ENCODE peak calls at places on chromosome 21, in four cellular contexts. D is ovary, C is IMR-90, Q is sigmoid colon. W is an unnamed sample.

GRCh38 chr21:21003701-21004100 is 5.5 kb downstream of the NCAM2 start:
- DNase-seq in D (no peak), C (peak; percentile 37), Q (no peak), W (no peak)

GRCh38 chr21:43206231-43207042 is 37.6 kb downstream of the CRYAA start:
- DNase-seq in D (no peak), C (no peak), Q (peak; percentile 35), W (no peak)

GRCh38 chr21:31554511-31555022 is 104.9 kb upstream of the SOD1 start:
- DNase-seq in D (no peak), C (peak; percentile 5), Q (no peak), W (no peak)

GRCh38 chr21:29371464-29371863 is 72.7 kb downstream of the BACH1 start:
- DNase-seq in D (no peak), C (no peak), Q (no peak), W (no peak)

GRCh38 chr21:31837613-31838390 is 35.0 kb upstream of the HUNK start:
- DNase-seq in D (no peak), C (no peak), Q (no peak), W (no peak)

GRCh38 chr21:26115346-26115745 is 55.2 kb downstream of the APP start:
- DNase-seq in D (no peak), C (no peak), Q (no peak), W (no peak)

GRCh38 chr21:44871576-44872265 is 1.8 kb downstream of the PTTG1IP start:
- DNase-seq in D (no peak), C (peak; percentile 77), Q (peak; percentile 77), W (peak; percentile 16)

GRCh38 chr21:26098758-26099157 is 71.8 kb downstream of the APP start:
- DNase-seq in D (no peak), C (peak; percentile 26), Q (no peak), W (no peak)

GRCh38 chr21:31447477-31447876 is 103.4 kb upstream of the TIAM1 start:
- DNase-seq in D (no peak), C (peak; percentile 36), Q (peak; percentile 68), W (no peak)

GRCh38 chr21:21715286-21715969 is 717.2 kb downstream of the NCAM2 start:
- DNase-seq in D (no peak), C (peak; percentile 93), Q (no peak), W (no peak)

GRCh38 chr21:45580181-45580575 is 37.9 kb upstream of the SLC19A1 start:
- DNase-seq in D (no peak), C (no peak), Q (no peak), W (no peak)

GRCh38 chr21:43786423-43787179 is 2.8 kb upstream of the RRP1 start:
- DNase-seq in D (no peak), C (no peak), Q (no peak), W (no peak)

GRCh38 chr21:29237110-29238051 is 61.3 kb upstream of the BACH1 start:
- DNase-seq in D (no peak), C (no peak), Q (no peak), W (peak; percentile 7)

GRCh38 chr21:25424674-25425073 is 182.6 kb downstream of the MRPL39 start:
- DNase-seq in D (no peak), C (no peak), Q (no peak), W (no peak)

GRCh38 chr21:46084709-46085108 is 13.2 kb upstream of the COL6A2 start:
- DNase-seq in D (peak; percentile 11), C (no peak), Q (peak; percentile 59), W (no peak)

GRCh38 chr21:31909153-31909771 is 36.4 kb downstream of the HUNK start:
- DNase-seq in D (peak; percentile 17), C (peak; percentile 17), Q (no peak), W (no peak)

GRCh38 chr21:46115441-46116188 is 17.7 kb downstream of the COL6A2 start:
- DNase-seq in D (peak; percentile 6), C (no peak), Q (peak; percentile 50), W (no peak)

DNA sequence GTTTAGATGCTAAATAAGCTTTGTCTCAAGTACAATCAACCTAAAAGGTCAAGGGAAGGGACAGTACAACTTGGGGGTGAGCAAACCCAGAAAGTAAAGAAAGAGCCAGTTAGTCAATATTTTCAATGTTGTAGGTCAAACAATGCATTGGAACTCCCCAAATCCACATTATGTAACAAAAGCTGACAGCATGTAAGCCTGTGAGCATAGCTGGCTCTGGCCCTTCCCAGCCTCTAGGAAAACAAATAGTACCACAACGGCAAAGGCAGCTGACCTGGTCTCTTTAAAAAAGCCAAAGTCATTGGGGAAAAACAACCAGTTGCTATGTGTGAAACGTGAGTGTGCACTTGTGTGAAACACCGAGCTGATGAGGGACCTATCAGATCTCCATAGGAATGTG is 3.4 kb downstream of the CBR1 start:
- DNase-seq in D (no peak), C (no peak), Q (no peak), W (peak; percentile 26)
- H3K4me3 ChIP-seq in D (no peak overlapping the region), C (no peak overlapping the region), Q (no peak overlapping the region), W (no peak overlapping the region)

GRCh38 chr21:33522950-33523349 is 19.0 kb downstream of the GART start:
- DNase-seq in D (no peak), C (no peak), Q (no peak), W (no peak)
- TF ChIP-seq POLR2A in D (no peak), C (no peak), Q (no peak), W (no peak)

GRCh38 chr21:16004523-16004922 is 274.7 kb downstream of the USP25 start:
- DNase-seq in D (no peak), C (no peak), Q (no peak), W (no peak)

GRCh38 chr21:16007933-16008332 is 278.2 kb downstream of the USP25 start:
- DNase-seq in D (no peak), C (peak; percentile 16), Q (no peak), W (no peak)

GRCh38 chr21:16004121-16004520 is 274.3 kb downstream of the USP25 start:
- DNase-seq in D (no peak), C (peak; percentile 24), Q (no peak), W (no peak)

GRCh38 chr21:15999741-16000140 is 270.0 kb downstream of the USP25 start:
- DNase-seq in D (no peak), C (no peak), Q (no peak), W (no peak)

DNA sequence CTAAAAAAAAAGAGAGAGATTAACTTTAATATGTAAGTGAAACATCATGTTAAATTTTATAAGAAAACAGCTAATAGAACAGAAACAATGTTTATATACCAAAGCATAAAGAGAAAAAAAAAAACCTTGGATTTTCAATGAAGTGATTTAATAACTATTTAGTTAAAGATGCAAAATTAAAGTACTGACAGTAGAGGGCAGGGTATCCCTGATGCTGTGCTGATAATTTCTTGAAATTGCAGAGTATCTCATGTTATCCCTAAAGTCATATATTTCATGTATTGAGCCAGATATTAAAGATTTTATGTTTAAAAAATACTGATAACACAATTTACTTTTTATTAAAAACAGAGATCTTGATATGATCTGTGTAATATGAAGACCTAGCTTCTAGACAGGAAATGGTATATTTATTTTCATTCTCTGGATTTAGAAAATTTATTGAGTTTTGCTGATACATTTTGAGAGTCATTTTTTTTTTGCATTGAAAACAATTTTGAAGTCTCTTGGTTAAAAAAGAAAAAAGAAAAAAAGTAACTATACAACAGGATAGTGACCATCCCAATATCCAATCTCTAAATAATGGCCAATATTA is 273.2 kb downstream of the USP25 start:
- DNase-seq in D (no peak), C (peak; percentile 51), Q (no peak), W (no peak)
- TF ChIP-seq CTCF in D (peak; percentile 7), C (peak; percentile 67), Q (no peak), W (no peak)

GRCh38 chr21:41961753-41962152 is 7.9 kb upstream of the C2CD2 start:
- DNase-seq in D (no peak), C (no peak), Q (no peak), W (no peak)

GRCh38 chr21:41958886-41959563 is 5.2 kb upstream of the C2CD2 start:
- DNase-seq in D (no peak), C (no peak), Q (no peak), W (no peak)

GRCh38 chr21:41960386-41960785 is 6.6 kb upstream of the C2CD2 start:
- DNase-seq in D (no peak), C (no peak), Q (no peak), W (no peak)

GRCh38 chr21:41962425-41962966 is 8.7 kb upstream of the C2CD2 start:
- DNase-seq in D (no peak), C (no peak), Q (no peak), W (no peak)

DNA sequence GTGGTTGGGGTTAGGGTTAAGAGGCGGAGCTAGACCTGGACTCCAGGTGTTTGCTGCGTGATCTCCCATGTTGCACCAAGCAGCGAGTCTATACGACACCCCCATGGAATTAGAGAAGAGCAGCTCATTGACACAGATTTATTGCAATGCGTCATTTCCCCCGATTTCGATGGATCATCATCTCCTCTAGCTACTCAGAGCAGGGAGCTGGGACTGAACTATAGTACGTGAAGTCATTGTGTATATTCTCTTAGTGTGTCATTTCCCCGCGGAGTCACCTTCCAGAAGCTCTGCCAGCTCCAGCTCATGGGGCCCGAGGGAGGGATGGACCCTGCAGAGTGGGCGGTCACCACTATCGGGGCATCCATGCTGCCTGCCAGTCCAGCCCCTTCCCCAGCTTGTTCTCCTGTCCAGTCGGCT is 7.5 kb upstream of the C2CD2 start:
- DNase-seq in D (no peak), C (peak; percentile 90), Q (no peak), W (no peak)
- H3K4me3 ChIP-seq in D (no peak overlapping the region), C (no peak overlapping the region), Q (no peak overlapping the region), W (no peak overlapping the region)

W was measured in thyroid gland.